ENCODE peak calls at places on chromosomes 12 and 14, in six cellular contexts. R is stimulated activated CD8-positive, alpha-beta memory T cell treated with anti-CD3 and anti-CD28 coated beads, Interleukin-4, amount 100 ng/mL, for 1 hour; N is stomach; Y is effector CD4-positive, alpha-beta T cell; E is fibroblast of lung; C is H7. P is an unnamed sample.

GRCh38 chr14:105473033-105473676 is 1.5 kb upstream of the CRIP2 start:
- DNase-seq in R (no peak), Y (no peak), E (no peak), N (no peak), C (no peak), P (no peak)

GRCh38 chr14:74275265-74275841 is 27.4 kb downstream of the ABCD4 start:
- DNase-seq in Y (no peak), R (no peak), E (peak; percentile 75), C (no peak), N (no peak), P (no peak)

GRCh38 chr12:131983554-131983953 is 33.8 kb downstream of the EP400 start:
- DNase-seq in C (no peak), E (no peak), R (no peak), N (no peak), Y (no peak), P (no peak)

GRCh38 chr12:106753526-106753925 is 21.0 kb upstream of the RIC8B start:
- DNase-seq in C (no peak), E (no peak), Y (peak; percentile 24), N (peak; percentile 31), R (peak; percentile 10), P (no peak)

GRCh38 chr14:101715209-101716076 is 46.1 kb upstream of the PPP2R5C start:
- DNase-seq in R (no peak), Y (no peak), E (no peak), C (peak; percentile 3), N (peak; percentile 22), P (no peak)

GRCh38 chr12:78284417-78284816 is 453.7 kb downstream of the NAV3 start:
- DNase-seq in N (no peak), R (no peak), E (no peak), C (no peak), Y (no peak), P (no peak)

GRCh38 chr12:42166501-42166900 is 21.8 kb upstream of the GXYLT1 start:
- DNase-seq in Y (no peak), E (peak; percentile 45), R (no peak), N (no peak), C (no peak), P (no peak)

GRCh38 chr14:75800792-75801191 is 139.7 kb downstream of the TTLL5 start:
- DNase-seq in R (no peak), N (no peak), Y (no peak), C (no peak), E (no peak), P (no peak)

GRCh38 chr12:93790472-93791152 is 113.4 kb downstream of the CRADD start:
- DNase-seq in E (peak; percentile 93), N (no peak), R (no peak), C (no peak), Y (no peak), P (no peak)

GRCh38 chr14:83638725-83639124 is 1891.2 kb upstream of the FLRT2 start:
- DNase-seq in E (no peak), C (no peak), R (no peak), Y (no peak), N (no peak), P (no peak)

P was measured in caudate nucleus.